ENCODE peak calls at places on chromosomes 12 and 14, in six cellular contexts. E, F, J, R, O and Q are unnamed samples. For H3K4me1, the result is how much of the 10 kb centered on the place peaks cover.

GRCh38 chr12:14716848-14717444 is 20.5 kb upstream of the GUCY2C start:
- DNase-seq in E (peak), F (no peak), J (no peak), R (peak), O (peak), Q (no peak)

GRCh38 chr12:113786107-113786506 is 180.0 kb downstream of the RBM19 start:
- DNase-seq in E (peak), F (no peak), J (no peak), R (no peak), O (no peak), Q (no peak)

GRCh38 chr14:65804752-65805473 is 392.4 kb downstream of the FUT8 start:
- DNase-seq in E (no peak), F (no peak), J (no peak), R (no peak), O (no peak), Q (no peak)

GRCh38 chr12:24625103-24625502 is 323.8 kb downstream of the BCAT1 start:
- DNase-seq in E (no peak), F (no peak), J (no peak), R (no peak), O (no peak), Q (no peak)

GRCh38 chr12:67482751-67483661 is 165.5 kb upstream of the DYRK2 start:
- DNase-seq in E (no peak), F (peak), J (peak), R (peak), O (peak), Q (peak)

GRCh38 chr14:90924618-90925345 is 108.6 kb upstream of the TTC7B start:
- DNase-seq in E (no peak), F (no peak), J (no peak), R (peak), O (peak), Q (no peak)

GRCh38 chr14:22847661-22848341 is 11.4 kb downstream of the MMP14 start:
- DNase-seq in E (peak), F (no peak), J (peak), R (peak), O (peak), Q (no peak)

GRCh38 chr12:132357623-132358186 is 28.3 kb upstream of the GALNT9 start:
- DNase-seq in E (no peak), F (no peak), J (peak), R (no peak), O (no peak), Q (no peak)

GRCh38 chr12:18837025-18837424 is 99.1 kb downstream of the CAPZA3 start:
- DNase-seq in E (no peak), F (no peak), J (no peak), R (peak), O (no peak), Q (no peak)

GRCh38 chr12:79317184-79317847 is 373.4 kb downstream of the PAWR start:
- DNase-seq in E (no peak), F (no peak), J (no peak), R (no peak), O (no peak), Q (no peak)

GRCh38 chr12:66741919-66742318 is 63.0 kb upstream of the GRIP1 start:
- DNase-seq in E (no peak), F (no peak), J (no peak), R (no peak), O (no peak), Q (no peak)

GRCh38 chr12:52926596-52927241 is 21.8 kb upstream of the KRT8 start:
- DNase-seq in E (no peak), F (no peak), J (no peak), R (no peak), O (no peak), Q (no peak)

GRCh38 chr14:96827310-96827709 is 30.1 kb downstream of the VRK1 start:
- DNase-seq in E (no peak), F (no peak), J (no peak), R (no peak), O (no peak), Q (no peak)

GRCh38 chr14:68574906-68575305 is 218.0 kb downstream of the ZFP36L1 start:
- DNase-seq in E (no peak), F (no peak), J (no peak), R (peak), O (no peak), Q (no peak)

GRCh38 chr12:3329361-3329760 is 161.6 kb upstream of the PRMT8 start:
- DNase-seq in E (no peak), F (no peak), J (no peak), R (no peak), O (no peak), Q (no peak)

GRCh38 chr12:120474092-120474960 is 4.8 kb upstream of the SRSF9 start:
- DNase-seq in E (peak), F (no peak), J (no peak), R (peak), O (peak), Q (no peak)

GRCh38 chr12:124653169-124653931 is 85.9 kb upstream of the NCOR2 start:
- DNase-seq in E (no peak), F (no peak), J (no peak), R (peak), O (no peak), Q (peak)
- H3K27ac ChIP-seq in E (no peak), F (no peak), J (no peak), R (no peak), O (no peak), Q (no peak)

GRCh38 chr12:57240926-57241555 is 9.9 kb downstream of the STAC3 start:
- DNase-seq in E (peak), F (no peak), J (no peak), R (no peak), O (no peak), Q (no peak)
- H3K4me3 ChIP-seq in E (peak), F (no peak), J (peak), R (no peak), O (peak), Q (no peak)

DNA sequence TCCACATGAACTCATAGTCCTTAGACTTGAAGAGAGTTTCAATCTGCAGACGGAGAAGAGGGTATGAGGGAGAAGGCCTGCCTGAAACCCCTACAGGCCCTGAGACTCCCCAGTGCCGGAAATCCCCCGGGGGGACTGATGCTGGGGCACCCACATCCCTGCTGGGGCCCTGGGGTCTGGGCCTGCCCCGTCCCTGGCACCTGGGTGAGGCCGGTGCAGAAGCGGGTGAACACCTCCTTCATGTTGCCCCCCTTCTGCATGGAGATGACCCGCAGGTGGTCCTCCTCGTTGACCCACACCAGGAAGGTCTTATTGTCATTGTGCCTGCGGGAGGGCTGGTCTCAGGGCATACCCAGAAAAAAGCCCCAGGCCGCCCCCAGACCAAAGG is 2.4 kb downstream of the CKB start:
- DNase-seq in E (no peak), F (no peak), J (no peak), R (no peak), O (no peak), Q (no peak)
- H3K4me1 ChIP-seq in E (under half), F (under half), J (half or more), R (under half), O (under half), Q (under half)

GRCh38 chr12:115354007-115354452 is 670.1 kb upstream of the TBX3 start:
- DNase-seq in E (no peak), F (no peak), J (no peak), R (peak), O (peak), Q (peak)

GRCh38 chr12:115349711-115350110 is 665.7 kb upstream of the TBX3 start:
- DNase-seq in E (no peak), F (no peak), J (no peak), R (peak), O (no peak), Q (no peak)

GRCh38 chr12:115354476-115354890 is 670.5 kb upstream of the TBX3 start:
- DNase-seq in E (no peak), F (no peak), J (no peak), R (no peak), O (no peak), Q (no peak)

GRCh38 chr12:115353467-115353866 is 669.5 kb upstream of the TBX3 start:
- DNase-seq in E (no peak), F (no peak), J (no peak), R (no peak), O (no peak), Q (no peak)

DNA sequence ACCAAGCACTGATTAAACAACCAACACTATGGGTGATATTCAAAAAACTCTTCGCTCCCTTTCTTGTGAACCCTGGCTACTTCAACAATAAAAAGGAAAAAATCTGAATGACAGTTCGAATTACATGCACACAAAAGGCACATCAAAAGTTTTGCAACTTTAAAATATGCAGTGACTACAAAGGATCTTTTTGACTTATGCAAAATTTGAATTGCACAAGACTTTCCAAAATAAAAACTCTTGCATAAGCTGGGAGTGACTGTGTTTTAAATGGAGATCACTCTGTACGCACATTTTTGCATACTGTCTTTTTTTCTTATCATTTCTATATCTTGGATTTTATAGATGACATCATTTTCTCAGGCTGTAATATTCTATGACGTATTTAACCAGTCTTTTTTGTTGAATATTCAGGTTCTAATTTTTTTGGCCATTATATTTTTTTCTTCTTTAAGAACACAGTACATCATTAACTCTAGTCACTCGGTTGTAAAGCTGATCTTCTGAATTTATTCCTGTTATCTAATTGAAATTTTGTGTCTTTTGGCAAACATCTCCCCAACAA is 667.6 kb upstream of the TBX3 start:
- DNase-seq in E (no peak), F (no peak), J (no peak), R (peak), O (peak), Q (no peak)
- H3K27ac ChIP-seq in E (no peak), F (no peak), J (no peak), R (no peak), O (no peak), Q (no peak)